ENCODE peak calls at places on chromosomes 13 and 19, in five cellular contexts. B, S, I, V and P are unnamed samples.

GRCh38 chr13:31846182-31846938 is 107.0 kb downstream of the RXFP2 start:
- DNase-seq in B (peak; percentile 91), S (peak; percentile 74), I (peak; percentile 79), V (peak; percentile 76), P (peak; percentile 83)

GRCh38 chr13:103188688-103189326 is 122.6 kb upstream of the SLC10A2 start:
- DNase-seq in B (no peak), S (no peak), I (no peak), V (no peak), P (no peak)

GRCh38 chr19:45901912-45902650 is at the start of gene MYPOP:
- DNase-seq in B (no peak), S (peak; percentile 11), I (no peak), V (no peak), P (no peak)

GRCh38 chr19:55638864-55639359 is 1.9 kb upstream of the ZNF580 start:
- DNase-seq in B (no peak), S (peak; percentile 75), I (peak; percentile 54), V (peak; percentile 61), P (peak; percentile 37)

GRCh38 chr13:75318138-75318833 is 163.7 kb downstream of the TBC1D4 start:
- DNase-seq in B (no peak), S (peak; percentile 35), I (peak; percentile 20), V (no peak), P (no peak)

GRCh38 chr19:18390075-18390909 is 4.3 kb downstream of the GDF15 start:
- DNase-seq in B (no peak), S (no peak), I (no peak), V (no peak), P (no peak)

GRCh38 chr19:14418743-14419037 is 451 bp downstream of the DDX39A start:
- DNase-seq in B (no peak), S (no peak), I (no peak), V (no peak), P (no peak)

GRCh38 chr13:41401371-41401770 is 56.0 kb upstream of the RGCC start:
- DNase-seq in B (no peak), S (no peak), I (no peak), V (no peak), P (no peak)

GRCh38 chr13:30526612-30527217 is 61.0 kb upstream of the HMGB1 start:
- DNase-seq in B (no peak), S (no peak), I (no peak), V (no peak), P (peak; percentile 12)

GRCh38 chr13:46321494-46322225 is 65.4 kb downstream of the RUBCNL start:
- DNase-seq in B (peak; percentile 46), S (peak; percentile 78), I (peak; percentile 61), V (peak; percentile 68), P (peak; percentile 67)

GRCh38 chr13:41970918-41971317 is 10.0 kb upstream of the VWA8 start:
- DNase-seq in B (no peak), S (no peak), I (no peak), V (no peak), P (no peak)

GRCh38 chr13:27853871-27854270 is 61.6 kb downstream of the GSX1 start:
- DNase-seq in B (no peak), S (no peak), I (no peak), V (no peak), P (peak; percentile 35)

GRCh38 chr13:27381601-27382000 is 42.8 kb upstream of the GTF3A start:
- DNase-seq in B (no peak), S (no peak), I (no peak), V (no peak), P (no peak)

GRCh38 chr13:80363890-80364503 is 23.1 kb upstream of the SPRY2 start:
- DNase-seq in B (no peak), S (no peak), I (no peak), V (no peak), P (peak; percentile 27)

GRCh38 chr19:10730932-10731331 is 13.1 kb downstream of the DNM2 start:
- DNase-seq in B (no peak), S (no peak), I (no peak), V (no peak), P (no peak)

GRCh38 chr19:13100031-13100588 is 2.5 kb downstream of the LYL1 start:
- DNase-seq in B (no peak), S (peak; percentile 84), I (peak; percentile 72), V (peak; percentile 58), P (peak; percentile 60)

GRCh38 chr13:79735228-79735627 is 254.3 kb downstream of the NDFIP2 start:
- DNase-seq in B (no peak), S (no peak), I (no peak), V (no peak), P (peak; percentile 63)

GRCh38 chr13:75762066-75762937 is 126.2 kb downstream of the LMO7 start:
- DNase-seq in B (no peak), S (peak; percentile 20), I (peak; percentile 32), V (peak; percentile 58), P (no peak)

GRCh38 chr13:111650626-111651025 is 330.2 kb downstream of the TEX29 start:
- DNase-seq in B (no peak), S (no peak), I (no peak), V (no peak), P (no peak)

GRCh38 chr13:99314640-99315176 is 7.5 kb upstream of the GPR183 start:
- DNase-seq in B (no peak), S (peak; percentile 76), I (peak; percentile 63), V (peak; percentile 86), P (no peak)

GRCh38 chr13:108728370-108728769 is 99.0 kb downstream of the MYO16 start:
- DNase-seq in B (no peak), S (no peak), I (no peak), V (no peak), P (no peak)

GRCh38 chr13:76968041-76968440 is 19.7 kb downstream of the ACOD1 start:
- DNase-seq in B (no peak), S (no peak), I (no peak), V (no peak), P (no peak)

GRCh38 chr19:38079926-38080380 is 144.1 kb downstream of the DPF1 start:
- DNase-seq in B (no peak), S (peak; percentile 20), I (no peak), V (no peak), P (peak; percentile 89)

GRCh38 chr19:50230379-50231351 is 27.2 kb downstream of the MYH14 start:
- DNase-seq in B (no peak), S (no peak), I (no peak), V (no peak), P (no peak)

GRCh38 chr19:39645800-39646411 is 9.8 kb upstream of the LGALS16 start:
- DNase-seq in B (peak; percentile 35), S (peak; percentile 30), I (no peak), V (no peak), P (peak; percentile 2)

GRCh38 chr13:112638157-112638750 is 50.3 kb upstream of the TUBGCP3 start:
- DNase-seq in B (no peak), S (no peak), I (no peak), V (peak; percentile 4), P (no peak)

GRCh38 chr19:34534206-34534605 is 52.6 kb downstream of the WTIP start:
- DNase-seq in B (no peak), S (no peak), I (no peak), V (no peak), P (no peak)

GRCh38 chr19:17686592-17687042 is 1.5 kb downstream of the UNC13A start:
- DNase-seq in B (no peak), S (no peak), I (no peak), V (no peak), P (no peak)

GRCh38 chr13:51620165-51620983 is 36.1 kb downstream of the WDFY2 start:
- DNase-seq in B (no peak), S (no peak), I (no peak), V (no peak), P (peak; percentile 48)

GRCh38 chr19:56217039-56217949 is 15.2 kb downstream of the ZSCAN5C start:
- DNase-seq in B (peak; percentile 17), S (peak; percentile 3), I (no peak), V (no peak), P (peak; percentile 33)

GRCh38 chr19:3821857-3822364 is 35.7 kb upstream of the MATK start:
- DNase-seq in B (peak; percentile 64), S (peak; percentile 94), I (peak; percentile 85), V (peak; percentile 83), P (peak; percentile 15)

GRCh38 chr19:38710928-38711725 is 33.1 kb downstream of the CAPN12 start:
- DNase-seq in B (no peak), S (no peak), I (no peak), V (no peak), P (no peak)

GRCh38 chr19:1513492-1514294 is 874 bp upstream of the ADAMTSL5 start:
- DNase-seq in B (no peak), S (peak; percentile 80), I (peak; percentile 54), V (peak; percentile 69), P (peak; percentile 66)

GRCh38 chr13:40352385-40352778 is 314.1 kb downstream of the FOXO1 start:
- DNase-seq in B (no peak), S (no peak), I (no peak), V (no peak), P (no peak)

GRCh38 chr13:50574731-50575130 is 268.8 kb downstream of the DLEU7 start:
- DNase-seq in B (no peak), S (no peak), I (no peak), V (no peak), P (peak; percentile 64)

GRCh38 chr13:97226788-97227627 is 4.9 kb downstream of the MBNL2 start:
- DNase-seq in B (no peak), S (peak; percentile 49), I (peak; percentile 40), V (peak; percentile 62), P (no peak)

GRCh38 chr19:8504171-8504570 is 1.7 kb upstream of the PRAM1 start:
- DNase-seq in B (no peak), S (no peak), I (no peak), V (no peak), P (no peak)

GRCh38 chr19:41226053-41226873 is 7.2 kb downstream of the AXL start:
- DNase-seq in B (peak; percentile 46), S (peak; percentile 61), I (peak; percentile 13), V (peak; percentile 38), P (peak; percentile 93)

GRCh38 chr13:27678306-27679040 is 56.8 kb downstream of the POLR1D start:
- DNase-seq in B (no peak), S (no peak), I (no peak), V (no peak), P (no peak)

GRCh38 chr19:37977992-37978391 is 71.0 kb downstream of the SIPA1L3 start:
- DNase-seq in B (no peak), S (no peak), I (no peak), V (no peak), P (peak; percentile 75)